ENCODE peak calls at places on chromosome 6, in ten cellular contexts. V is HuH-7; F is choroid plexus epithelial cell; J is CD4-positive, CD25-positive, alpha-beta regulatory T cell; U is MCF 10A; I is GM12891; L is T-cell; S is D341Med; Y is cardiac fibroblast; D is iPS DF 6.9. T is an unnamed sample.

GRCh38 chr6:164208371-164208770 is 793.9 kb downstream of the QKI start:
- DNase-seq in V (no peak), F (no peak), J (no peak), U (no peak), I (no peak), L (no peak), S (no peak), Y (no peak), D (no peak), T (no peak)

GRCh38 chr6:27096834-27097511 is 150.5 kb upstream of the PRSS16 start:
- DNase-seq in V (peak; percentile 4), F (peak; percentile 78), J (peak; percentile 51), U (peak; percentile 67), I (no peak), L (no peak), S (no peak), Y (peak; percentile 92), D (peak; percentile 55), T (no peak)

GRCh38 chr6:37705239-37706051 is 7.8 kb upstream of the MDGA1 start:
- DNase-seq in V (no peak), F (peak; percentile 94), J (peak; percentile 73), U (no peak), I (peak; percentile 82), L (peak; percentile 72), S (peak; percentile 95), Y (peak; percentile 81), D (no peak), T (no peak)

GRCh38 chr6:92810913-92811312 is 608.4 kb downstream of the EPHA7 start:
- DNase-seq in V (peak; percentile 16), F (peak; percentile 65), J (peak; percentile 8), U (peak; percentile 51), I (peak; percentile 27), L (no peak), S (peak; percentile 68), Y (peak; percentile 23), D (peak; percentile 47), T (peak; percentile 60)

GRCh38 chr6:786946-787763 is 94.2 kb upstream of the EXOC2 start:
- DNase-seq in V (peak; percentile 58), F (peak; percentile 37), J (peak; percentile 31), U (peak; percentile 18), I (peak; percentile 32), L (no peak), S (peak; percentile 75), Y (peak; percentile 18), D (no peak), T (no peak)

GRCh38 chr6:46376562-46376969 is 114.7 kb downstream of the RCAN2 start:
- DNase-seq in V (no peak), F (no peak), J (peak; percentile 11), U (no peak), I (peak; percentile 13), L (no peak), S (no peak), Y (no peak), D (no peak), T (no peak)

GRCh38 chr6:51098801-51099200 is 280.1 kb downstream of the TFAP2B start:
- DNase-seq in V (no peak), F (no peak), J (no peak), U (peak; percentile 61), I (no peak), L (no peak), S (no peak), Y (no peak), D (no peak), T (peak; percentile 45)

GRCh38 chr6:105879902-105880547 is 206.1 kb upstream of the PRDM1 start:
- DNase-seq in V (no peak), F (no peak), J (peak; percentile 26), U (no peak), I (no peak), L (no peak), S (no peak), Y (no peak), D (no peak), T (no peak)

GRCh38 chr6:43980004-43980795 is 147.1 kb downstream of the MRPL14 start:
- DNase-seq in V (no peak), F (no peak), J (no peak), U (no peak), I (no peak), L (no peak), S (no peak), Y (no peak), D (no peak), T (no peak)

GRCh38 chr6:75991941-75992340 is 80.5 kb downstream of the IMPG1 start:
- DNase-seq in V (no peak), F (no peak), J (no peak), U (no peak), I (no peak), L (no peak), S (no peak), Y (no peak), D (no peak), T (no peak)

GRCh38 chr6:166824880-166825250 is 131.5 kb downstream of the RNASET2 start:
- DNase-seq in V (no peak), F (no peak), J (no peak), U (no peak), I (no peak), L (no peak), S (no peak), Y (no peak), D (no peak), T (no peak)

GRCh38 chr6:135812085-135812526 is 39.4 kb upstream of the PDE7B start:
- DNase-seq in V (no peak), F (peak; percentile 40), J (no peak), U (peak; percentile 60), I (no peak), L (no peak), S (no peak), Y (peak; percentile 46), D (no peak), T (no peak)

GRCh38 chr6:72040106-72040505 is 153.8 kb downstream of the RIMS1 start:
- DNase-seq in V (no peak), F (peak; percentile 7), J (no peak), U (no peak), I (no peak), L (no peak), S (no peak), Y (no peak), D (no peak), T (no peak)

GRCh38 chr6:52360601-52361346 is 1.2 kb upstream of the PAQR8 start:
- DNase-seq in V (no peak), F (no peak), J (no peak), U (no peak), I (no peak), L (no peak), S (no peak), Y (no peak), D (no peak), T (no peak)

GRCh38 chr6:35084041-35084491 is 57.1 kb downstream of the TCP11 start:
- DNase-seq in V (no peak), F (no peak), J (no peak), U (no peak), I (peak; percentile 6), L (no peak), S (no peak), Y (no peak), D (no peak), T (no peak)

GRCh38 chr6:21942910-21943309 is 349.4 kb downstream of the SOX4 start:
- DNase-seq in V (no peak), F (no peak), J (no peak), U (no peak), I (no peak), L (no peak), S (no peak), Y (peak; percentile 49), D (no peak), T (no peak)

GRCh38 chr6:83474309-83474708 is 38.0 kb upstream of the PRSS35 start:
- DNase-seq in V (no peak), F (peak; percentile 56), J (no peak), U (peak; percentile 6), I (no peak), L (no peak), S (no peak), Y (peak; percentile 7), D (no peak), T (no peak)

GRCh38 chr6:89353118-89353556 is 615 bp upstream of the UBE2J1 start:
- DNase-seq in V (no peak), F (no peak), J (no peak), U (no peak), I (no peak), L (peak; percentile 13), S (no peak), Y (no peak), D (no peak), T (no peak)

GRCh38 chr6:13554929-13555333 is 19.5 kb upstream of the SIRT5 start:
- DNase-seq in V (no peak), F (peak; percentile 7), J (no peak), U (no peak), I (no peak), L (no peak), S (no peak), Y (peak; percentile 24), D (no peak), T (no peak)

GRCh38 chr6:147077251-147077650 is 127.0 kb upstream of the STXBP5 start:
- DNase-seq in V (no peak), F (no peak), J (no peak), U (no peak), I (no peak), L (no peak), S (no peak), Y (no peak), D (no peak), T (no peak)

GRCh38 chr6:56911847-56912246 is 43.1 kb upstream of the BEND6 start:
- DNase-seq in V (no peak), F (peak; percentile 65), J (no peak), U (no peak), I (no peak), L (no peak), S (no peak), Y (peak; percentile 76), D (peak; percentile 18), T (peak; percentile 16)

GRCh38 chr6:162701551-162701950 is 26.0 kb downstream of the PRKN start:
- DNase-seq in V (no peak), F (no peak), J (no peak), U (no peak), I (no peak), L (no peak), S (no peak), Y (no peak), D (no peak), T (no peak)

GRCh38 chr6:142088858-142089216 is 43.9 kb upstream of the GJE1 start:
- DNase-seq in V (no peak), F (peak; percentile 55), J (no peak), U (peak; percentile 28), I (peak; percentile 7), L (no peak), S (peak; percentile 37), Y (peak; percentile 48), D (no peak), T (no peak)

GRCh38 chr6:117986401-117986800 is 79.3 kb downstream of the SLC35F1 start:
- DNase-seq in V (no peak), F (no peak), J (no peak), U (no peak), I (no peak), L (no peak), S (no peak), Y (no peak), D (no peak), T (no peak)

GRCh38 chr6:163860194-163861081 is 445.9 kb downstream of the QKI start:
- DNase-seq in V (no peak), F (peak; percentile 54), J (peak; percentile 2), U (no peak), I (no peak), L (no peak), S (no peak), Y (peak; percentile 9), D (no peak), T (no peak)

GRCh38 chr6:31246051-31246495 is 25.8 kb downstream of the HLA-C start:
- DNase-seq in V (no peak), F (peak; percentile 85), J (no peak), U (peak; percentile 77), I (no peak), L (no peak), S (no peak), Y (peak; percentile 79), D (no peak), T (peak; percentile 86)

GRCh38 chr6:34359438-34360158 is 32.9 kb downstream of the NUDT3 start:
- DNase-seq in V (no peak), F (peak; percentile 78), J (no peak), U (peak; percentile 25), I (no peak), L (no peak), S (no peak), Y (peak; percentile 48), D (no peak), T (no peak)

GRCh38 chr6:33433001-33433559 is 13.2 kb downstream of the SYNGAP1 start:
- DNase-seq in V (no peak), F (no peak), J (no peak), U (no peak), I (no peak), L (no peak), S (no peak), Y (no peak), D (no peak), T (no peak)

T was measured in RKO.